ENCODE peak calls at places on chromosomes 4 and X, in four cellular contexts. One of them, this sample, is unnamed. For H3K4me1 and H3K36me3, the result is how much of the 10 kb centered on the place peaks cover.

GRCh38 chrX:132271330-132271729 is 52.1 kb upstream of the RAP2C start:
- DNase-seq in heart right ventricle: peak
- DNase-seq in H1: no peak
- DNase-seq in PC-9: peak
- DNase-seq in this sample: no peak

GRCh38 chrX:12885508-12885907 is 18.6 kb downstream of the TLR7 start:
- DNase-seq in H1: no peak
- DNase-seq in heart right ventricle: no peak
- DNase-seq in PC-9: no peak
- DNase-seq in this sample: no peak

GRCh38 chr4:4919926-4920325 is 60.5 kb downstream of the MSX1 start:
- DNase-seq in PC-9: no peak
- DNase-seq in H1: no peak
- DNase-seq in heart right ventricle: no peak
- DNase-seq in this sample: no peak

GRCh38 chr4:30763337-30763736 is 43.2 kb downstream of the PCDH7 start:
- DNase-seq in H1: no peak
- DNase-seq in heart right ventricle: no peak
- DNase-seq in PC-9: peak
- DNase-seq in this sample: peak

GRCh38 chrX:140050906-140051305 is 85.6 kb upstream of the CXorf66 start:
- DNase-seq in PC-9: no peak
- DNase-seq in H1: no peak
- DNase-seq in heart right ventricle: no peak
- DNase-seq in this sample: peak

GRCh38 chr4:153067376-153067775 is 131.3 kb downstream of the FHDC1 start:
- DNase-seq in H1: no peak
- DNase-seq in heart right ventricle: no peak
- DNase-seq in PC-9: peak
- DNase-seq in this sample: peak

GRCh38 chr4:183746305-183747229 is 87.5 kb downstream of the TRAPPC11 start:
- DNase-seq in H1: no peak
- DNase-seq in PC-9: no peak
- DNase-seq in heart right ventricle: no peak
- DNase-seq in this sample: no peak

GRCh38 chr4:97150966-97151365 is 992.3 kb downstream of the STPG2 start:
- DNase-seq in PC-9: no peak
- DNase-seq in heart right ventricle: no peak
- DNase-seq in H1: no peak
- DNase-seq in this sample: no peak

GRCh38 chr4:13710486-13710885 is 83.0 kb upstream of the BOD1L1 start:
- DNase-seq in H1: no peak
- DNase-seq in PC-9: no peak
- DNase-seq in heart right ventricle: no peak
- DNase-seq in this sample: no peak

GRCh38 chr4:188417181-188417580 is 277.9 kb downstream of the TRIML1 start:
- DNase-seq in PC-9: no peak
- DNase-seq in heart right ventricle: no peak
- DNase-seq in H1: no peak
- DNase-seq in this sample: no peak

GRCh38 chrX:21438792-21439191 is 64.6 kb downstream of the CNKSR2 start:
- DNase-seq in PC-9: no peak
- DNase-seq in H1: no peak
- DNase-seq in heart right ventricle: no peak
- DNase-seq in this sample: no peak

GRCh38 chr4:28357985-28358384 is 1497.3 kb downstream of the STIM2 start:
- DNase-seq in PC-9: no peak
- DNase-seq in heart right ventricle: no peak
- DNase-seq in H1: no peak
- DNase-seq in this sample: no peak

GRCh38 chrX:29617725-29618124 is 597.6 kb upstream of the MAGEB2 start:
- DNase-seq in H1: no peak
- DNase-seq in heart right ventricle: no peak
- DNase-seq in PC-9: no peak
- DNase-seq in this sample: no peak

GRCh38 chr4:56613101-56613862 is 67.8 kb downstream of the HOPX start:
- DNase-seq in H1: no peak
- DNase-seq in heart right ventricle: no peak
- DNase-seq in PC-9: no peak
- DNase-seq in this sample: peak

GRCh38 chr4:68954126-68954525 is 2.5 kb upstream of the UGT2A3 start:
- DNase-seq in heart right ventricle: no peak
- DNase-seq in PC-9: no peak
- DNase-seq in H1: no peak
- DNase-seq in this sample: no peak
- H3K4me1 ChIP-seq in heart right ventricle: under half
- H3K4me1 ChIP-seq in PC-9: under half
- H3K4me1 ChIP-seq in H1: under half
- H3K4me1 ChIP-seq in this sample: under half

DNA sequence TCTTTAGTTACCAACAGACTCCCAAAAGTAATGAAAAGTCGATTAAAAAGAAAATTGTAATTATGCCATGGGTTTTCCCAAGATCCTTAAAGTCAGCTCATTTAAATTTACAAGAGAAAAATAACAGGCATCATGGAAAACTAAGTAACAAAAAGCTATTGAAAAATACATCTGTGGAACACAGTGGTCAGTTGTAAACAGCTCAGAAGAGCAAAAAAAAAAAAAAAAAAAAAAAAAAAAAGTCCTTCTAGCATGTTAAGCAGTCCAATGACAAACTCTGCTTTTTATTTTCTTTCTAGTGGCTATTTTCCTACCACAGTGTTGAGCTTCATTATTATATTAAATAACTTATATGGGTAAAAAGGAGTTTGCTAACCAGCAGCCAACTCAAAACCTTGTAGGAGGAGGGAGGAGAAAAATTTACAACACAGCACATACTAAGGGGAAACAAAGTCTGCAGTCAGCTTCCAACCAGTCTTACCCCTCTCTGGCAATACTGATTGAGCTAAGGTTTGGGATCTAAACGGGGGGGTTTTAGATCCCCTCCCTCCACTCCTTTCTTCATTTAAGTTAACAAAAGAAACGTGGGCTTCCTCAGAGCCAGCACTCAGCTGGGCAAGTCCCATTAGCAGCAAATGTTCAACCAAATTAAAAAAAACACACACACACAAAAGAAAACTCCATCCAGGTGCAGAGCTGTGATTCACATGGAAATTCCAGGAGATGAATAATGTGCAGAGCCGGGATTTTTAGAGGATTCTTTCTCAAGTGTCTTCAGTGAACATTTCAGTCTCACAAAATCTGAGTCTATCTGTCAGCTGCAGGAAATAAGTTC is 44.7 kb downstream of the RASGEF1B start:
- DNase-seq in PC-9: no peak
- DNase-seq in heart right ventricle: no peak
- DNase-seq in H1: no peak
- DNase-seq in this sample: no peak
- H3K36me3 ChIP-seq in PC-9: under half
- H3K36me3 ChIP-seq in heart right ventricle: under half
- H3K36me3 ChIP-seq in H1: under half
- H3K36me3 ChIP-seq in this sample: under half

GRCh38 chr4:158786155-158786581 is 17.3 kb downstream of the FNIP2 start:
- DNase-seq in heart right ventricle: no peak
- DNase-seq in H1: no peak
- DNase-seq in PC-9: no peak
- DNase-seq in this sample: peak
- H3K27ac ChIP-seq in heart right ventricle: peak
- H3K27ac ChIP-seq in H1: no peak
- H3K27ac ChIP-seq in PC-9: no peak
- H3K27ac ChIP-seq in this sample: no peak

GRCh38 chrX:6129751-6130150 is 98.9 kb downstream of the NLGN4X start:
- DNase-seq in H1: no peak
- DNase-seq in PC-9: no peak
- DNase-seq in heart right ventricle: no peak
- DNase-seq in this sample: no peak

GRCh38 chrX:6132970-6133369 is 95.7 kb downstream of the NLGN4X start:
- DNase-seq in PC-9: no peak
- DNase-seq in heart right ventricle: no peak
- DNase-seq in H1: no peak
- DNase-seq in this sample: no peak

DNA sequence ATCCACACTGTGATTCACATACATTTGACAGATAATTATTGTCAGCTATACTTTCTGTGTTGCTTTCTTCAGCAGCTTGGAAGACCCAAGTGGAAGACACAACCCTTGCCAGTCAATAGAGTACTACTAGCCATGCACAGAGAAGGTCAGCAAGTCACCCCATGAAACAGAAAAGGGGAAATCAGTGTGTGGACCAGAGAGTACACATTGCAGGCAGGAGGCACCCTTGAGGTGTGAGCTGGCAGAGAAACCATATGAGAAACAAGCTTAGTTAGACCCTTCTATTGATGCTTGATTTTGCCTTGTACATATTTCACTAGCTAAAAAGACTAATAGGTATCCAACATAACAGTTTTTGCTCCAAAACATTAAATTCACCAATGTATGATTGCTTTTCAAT is 99.5 kb downstream of the NLGN4X start:
- DNase-seq in H1: no peak
- DNase-seq in PC-9: no peak
- DNase-seq in heart right ventricle: no peak
- DNase-seq in this sample: no peak
- H3K4me1 ChIP-seq in H1: under half
- H3K4me1 ChIP-seq in PC-9: under half
- H3K4me1 ChIP-seq in heart right ventricle: under half
- H3K4me1 ChIP-seq in this sample: under half

GRCh38 chr4:2907226-2907625 is 56.0 kb downstream of the NOP14 start:
- DNase-seq in H1: no peak
- DNase-seq in PC-9: no peak
- DNase-seq in heart right ventricle: no peak
- DNase-seq in this sample: no peak
- H3K36me3 ChIP-seq in H1: under half
- H3K36me3 ChIP-seq in PC-9: under half
- H3K36me3 ChIP-seq in heart right ventricle: half or more
- H3K36me3 ChIP-seq in this sample: under half